ENCODE peak calls at places on chromosomes 16 and 17, in six cellular contexts. D, T, J, C, M and B are unnamed samples.

GRCh38 chr16:75266738-75267630 is 15.6 kb upstream of the BCAR1 start:
- DNase-seq in D (no peak), T (no peak), J (no peak), C (no peak), M (no peak), B (no peak)

GRCh38 chr16:79980650-79981521 is 380.3 kb upstream of the MAF start:
- DNase-seq in D (no peak), T (no peak), J (peak), C (no peak), M (no peak), B (no peak)

GRCh38 chr16:77599793-77600415 is 122.4 kb upstream of the NUDT7 start:
- DNase-seq in D (peak), T (no peak), J (peak), C (peak), M (no peak), B (peak)

GRCh38 chr16:1105888-1106620 is 10.0 kb upstream of the C1QTNF8 start:
- DNase-seq in D (peak), T (no peak), J (peak), C (peak), M (no peak), B (peak)

GRCh38 chr16:27973678-27974077 is 89.8 kb downstream of the GSG1L start:
- DNase-seq in D (no peak), T (no peak), J (peak), C (no peak), M (no peak), B (no peak)

GRCh38 chr17:72516772-72517399 is 396.1 kb downstream of the SOX9 start:
- DNase-seq in D (peak), T (peak), J (no peak), C (peak), M (no peak), B (peak)

GRCh38 chr17:44608732-44609435 is 47.4 kb upstream of the MEIOC start:
- DNase-seq in D (no peak), T (no peak), J (no peak), C (no peak), M (no peak), B (no peak)

GRCh38 chr17:2195729-2196128 is 107.9 kb downstream of the SMG6 start:
- DNase-seq in D (no peak), T (no peak), J (no peak), C (no peak), M (no peak), B (peak)

GRCh38 chr16:52068447-52069074 is 478.4 kb downstream of the TOX3 start:
- DNase-seq in D (peak), T (no peak), J (peak), C (peak), M (no peak), B (peak)

GRCh38 chr16:67235816-67236547 is 9.1 kb downstream of the TMEM208 start:
- DNase-seq in D (no peak), T (no peak), J (no peak), C (no peak), M (no peak), B (peak)

GRCh38 chr17:65627892-65628622 is 66.6 kb upstream of the AXIN2 start:
- DNase-seq in D (peak), T (no peak), J (peak), C (peak), M (peak), B (peak)

GRCh38 chr17:27733771-27734170 is 66.6 kb downstream of the NOS2 start:
- DNase-seq in D (no peak), T (no peak), J (no peak), C (no peak), M (no peak), B (no peak)

GRCh38 chr17:56810286-56810781 is 23.4 kb downstream of the C17orf67 start:
- DNase-seq in D (no peak), T (no peak), J (no peak), C (no peak), M (no peak), B (no peak)

GRCh38 chr16:84013787-84014569 is 28.6 kb downstream of the SLC38A8 start:
- DNase-seq in D (peak), T (peak), J (peak), C (peak), M (no peak), B (peak)

GRCh38 chr17:70144260-70144846 is 25.0 kb upstream of the KCNJ2 start:
- DNase-seq in D (peak), T (no peak), J (no peak), C (peak), M (no peak), B (peak)

GRCh38 chr17:81416612-81417011 is 21.4 kb downstream of the BAHCC1 start:
- DNase-seq in D (no peak), T (no peak), J (no peak), C (no peak), M (no peak), B (no peak)

GRCh38 chr16:83137326-83137770 is 510.6 kb downstream of the CDH13 start:
- DNase-seq in D (peak), T (peak), J (peak), C (peak), M (peak), B (peak)

GRCh38 chr16:77674888-77675287 is 47.4 kb upstream of the NUDT7 start:
- DNase-seq in D (peak), T (no peak), J (no peak), C (peak), M (no peak), B (no peak)

GRCh38 chr17:19399750-19400450 is 11.1 kb upstream of the RNF112 start:
- DNase-seq in D (no peak), T (no peak), J (no peak), C (no peak), M (no peak), B (no peak)

GRCh38 chr17:16434662-16435061 is 19.3 kb downstream of the TRPV2 start:
- DNase-seq in D (no peak), T (no peak), J (no peak), C (no peak), M (no peak), B (no peak)

GRCh38 chr16:64121473-64121872 is 1000.4 kb downstream of the CDH11 start:
- DNase-seq in D (no peak), T (peak), J (no peak), C (peak), M (peak), B (peak)

GRCh38 chr17:50181601-50182345 is 16.0 kb downstream of the SGCA start:
- DNase-seq in D (peak), T (no peak), J (no peak), C (peak), M (no peak), B (peak)

GRCh38 chr17:50028207-50029120 is 27.4 kb upstream of the ITGA3 start:
- DNase-seq in D (peak), T (peak), J (peak), C (peak), M (no peak), B (peak)

GRCh38 chr16:70786020-70786419 is 14.9 kb downstream of the VAC14 start:
- DNase-seq in D (no peak), T (no peak), J (no peak), C (no peak), M (no peak), B (no peak)

GRCh38 chr17:42387663-42388380 is 420 bp downstream of the STAT3 start:
- DNase-seq in D (peak), T (no peak), J (peak), C (no peak), M (no peak), B (peak)

GRCh38 chr16:74742051-74742481 is 32.6 kb downstream of the FA2H start:
- DNase-seq in D (peak), T (no peak), J (peak), C (no peak), M (no peak), B (peak)

GRCh38 chr17:45370949-45371413 is 54.2 kb upstream of the MAP3K14 start:
- DNase-seq in D (no peak), T (no peak), J (peak), C (no peak), M (no peak), B (peak)

GRCh38 chr17:64196626-64197025 is 66.4 kb downstream of the TEX2 start:
- DNase-seq in D (peak), T (no peak), J (no peak), C (peak), M (peak), B (peak)

GRCh38 chr17:37737971-37738370 is 6.9 kb downstream of the HNF1B start:
- DNase-seq in D (peak), T (no peak), J (no peak), C (peak), M (no peak), B (no peak)

GRCh38 chr16:27774779-27775178 is 224.8 kb downstream of the KATNIP start:
- DNase-seq in D (no peak), T (no peak), J (no peak), C (no peak), M (no peak), B (no peak)

GRCh38 chr17:57676543-57676942 is 68.6 kb downstream of the CCDC182 start:
- DNase-seq in D (no peak), T (no peak), J (no peak), C (no peak), M (no peak), B (no peak)

GRCh38 chr17:81349397-81350319 is 45.6 kb upstream of the BAHCC1 start:
- DNase-seq in D (peak), T (no peak), J (no peak), C (no peak), M (no peak), B (peak)

GRCh38 chr17:46979023-46979870 is at the start of gene RPRML:
- DNase-seq in D (peak), T (no peak), J (no peak), C (no peak), M (no peak), B (peak)

GRCh38 chr17:6914711-6915110 is 81.1 kb upstream of the ALOX12 start:
- DNase-seq in D (no peak), T (no peak), J (no peak), C (no peak), M (no peak), B (no peak)

GRCh38 chr17:48556534-48557401 is 11.9 kb upstream of the HOXB2 start:
- DNase-seq in D (no peak), T (no peak), J (no peak), C (no peak), M (no peak), B (no peak)

GRCh38 chr17:20206068-20206467 is 196.9 kb downstream of the SPECC1 start:
- DNase-seq in D (peak), T (no peak), J (no peak), C (peak), M (no peak), B (peak)

GRCh38 chr16:71311553-71312158 is 22.5 kb upstream of the CMTR2 start:
- DNase-seq in D (peak), T (no peak), J (peak), C (peak), M (no peak), B (peak)

GRCh38 chr17:60080545-60080944 is 1.8 kb upstream of the HEATR6 start:
- DNase-seq in D (no peak), T (no peak), J (no peak), C (no peak), M (no peak), B (peak)
- H3K4me3 ChIP-seq in D (no peak), T (peak), J (no peak), C (no peak), M (no peak), B (no peak)

GRCh38 chr16:81693467-81694303 is 85.4 kb upstream of the PLCG2 start:
- DNase-seq in D (no peak), T (no peak), J (no peak), C (peak), M (no peak), B (no peak)
- TF ChIP-seq CTCF in D (no peak), T (no peak), J (no peak), C (no peak), M (no peak), B (no peak)

GRCh38 chr17:40329981-40330794 is 21.2 kb downstream of the RARA start:
- DNase-seq in D (no peak), T (no peak), J (peak), C (no peak), M (no peak), B (no peak)
- H3K4me3 ChIP-seq in D (no peak), T (no peak), J (no peak), C (no peak), M (no peak), B (no peak)

DNA sequence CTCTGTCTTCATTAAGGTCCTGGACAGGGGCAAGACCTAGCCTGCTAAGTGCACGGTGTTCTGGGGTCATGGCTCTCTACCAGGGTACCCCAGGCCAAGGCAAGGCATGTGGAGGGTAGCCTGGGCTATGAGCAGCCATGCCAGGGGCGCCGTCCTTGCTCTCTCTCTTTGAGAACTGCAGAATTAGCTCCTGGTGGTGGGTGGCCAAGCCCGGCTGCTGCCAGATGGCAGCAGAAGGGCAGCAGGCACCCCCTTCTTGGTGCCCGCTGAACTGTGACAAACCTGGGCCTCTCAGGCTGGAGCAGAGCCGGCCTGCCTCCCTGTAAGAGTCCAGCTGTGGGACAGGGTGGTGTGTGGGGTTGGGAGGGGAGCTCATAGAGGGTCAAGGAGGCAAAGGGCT is 81.5 kb upstream of the SDK2 start:
- DNase-seq in D (no peak), T (no peak), J (no peak), C (no peak), M (no peak), B (no peak)
- TF ChIP-seq CTCF in D (no peak), T (no peak), J (no peak), C (no peak), M (no peak), B (no peak)

GRCh38 chr16:86344586-86344871 is 165.8 kb upstream of the FOXF1 start:
- DNase-seq in D (no peak), T (no peak), J (no peak), C (no peak), M (no peak), B (no peak)

GRCh38 chr16:86343733-86344585 is 166.4 kb upstream of the FOXF1 start:
- DNase-seq in D (peak), T (no peak), J (no peak), C (peak), M (no peak), B (no peak)

GRCh38 chr16:86344881-86345280 is 165.4 kb upstream of the FOXF1 start:
- DNase-seq in D (no peak), T (no peak), J (no peak), C (no peak), M (no peak), B (no peak)

GRCh38 chr16:86342161-86342560 is 168.2 kb upstream of the FOXF1 start:
- DNase-seq in D (no peak), T (no peak), J (no peak), C (no peak), M (no peak), B (no peak)

GRCh38 chr16:86343111-86343642 is 167.2 kb upstream of the FOXF1 start:
- DNase-seq in D (peak), T (no peak), J (peak), C (peak), M (no peak), B (no peak)
- H3K4me3 ChIP-seq in D (no peak), T (no peak), J (peak), C (no peak), M (no peak), B (no peak)

GRCh38 chr16:55508941-55509920 is at the start of gene LPCAT2:
- DNase-seq in D (peak), T (no peak), J (peak), C (peak), M (peak), B (peak)

GRCh38 chr16:55512941-55513340 is 4.1 kb downstream of the LPCAT2 start:
- DNase-seq in D (no peak), T (no peak), J (no peak), C (no peak), M (no peak), B (no peak)

GRCh38 chr16:55513616-55514015 is 4.7 kb downstream of the LPCAT2 start:
- DNase-seq in D (no peak), T (no peak), J (no peak), C (no peak), M (no peak), B (no peak)

GRCh38 chr16:55508271-55508921 is 476 bp upstream of the LPCAT2 start:
- DNase-seq in D (no peak), T (no peak), J (no peak), C (no peak), M (no peak), B (no peak)

DNA sequence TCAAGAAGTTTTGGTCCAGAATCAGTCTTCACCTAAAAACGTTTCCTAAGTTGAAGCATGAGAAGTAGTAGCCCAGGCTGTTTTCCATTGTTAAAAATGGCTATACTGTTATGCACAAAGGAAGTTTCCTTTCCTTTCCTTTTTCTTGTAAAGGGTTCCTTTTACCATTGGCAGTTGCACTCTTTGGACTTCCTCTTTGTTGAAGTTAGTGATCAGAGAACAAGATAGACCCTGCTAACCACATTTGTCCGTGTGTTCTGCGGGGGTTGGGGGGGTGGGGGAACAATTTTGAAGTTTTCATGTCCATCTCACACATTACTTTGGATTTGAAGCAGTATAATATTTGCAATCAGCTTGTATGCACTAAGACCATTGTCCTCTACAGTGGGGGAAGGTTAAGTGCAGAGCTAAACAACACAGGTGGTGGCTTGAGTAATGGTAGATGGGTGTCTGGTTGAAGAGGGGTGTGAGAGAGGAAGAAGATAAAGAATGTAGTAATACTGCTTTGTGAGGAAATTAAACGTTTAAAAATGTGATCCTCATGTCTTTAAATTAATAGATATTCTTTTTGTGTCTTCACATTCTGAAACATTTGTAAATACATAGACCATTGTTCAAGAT is 1.4 kb downstream of the LPCAT2 start:
- DNase-seq in D (no peak), T (no peak), J (no peak), C (no peak), M (no peak), B (no peak)
- TF ChIP-seq CTCF in D (no peak), T (no peak), J (no peak), C (no peak), M (no peak), B (no peak)